ENCODE peak calls at places on chromosome 11, in five cellular contexts. W is fibroblast of gingiva, D is Ammon's horn, M is ELF-1, E is NCI-H1417. P is an unnamed sample.

GRCh38 chr11:64092761-64093136 is 57.0 kb downstream of the FLRT1 start:
- DNase-seq in W (no peak), D (no peak), M (peak), E (no peak), P (no peak)

GRCh38 chr11:33835143-33835878 is 56.6 kb downstream of the LMO2 start:
- DNase-seq in W (peak), D (peak), M (peak), E (no peak), P (no peak)

GRCh38 chr11:48056325-48057183 is 76.2 kb downstream of the PTPRJ start:
- DNase-seq in W (no peak), D (no peak), M (no peak), E (no peak), P (no peak)

GRCh38 chr11:86608251-86608799 is 64.1 kb downstream of the ME3 start:
- DNase-seq in W (peak), D (peak), M (peak), E (peak), P (no peak)

GRCh38 chr11:73227571-73228211 is 9.6 kb downstream of the P2RY2 start:
- DNase-seq in W (no peak), D (no peak), M (peak), E (no peak), P (peak)

GRCh38 chr11:68994161-68994890 is 13.5 kb upstream of the MRGPRD start:
- DNase-seq in W (no peak), D (no peak), M (no peak), E (no peak), P (peak)

GRCh38 chr11:61888590-61888989 is 2.8 kb downstream of the FADS3 start:
- DNase-seq in W (no peak), D (no peak), M (no peak), E (no peak), P (no peak)

GRCh38 chr11:1529774-1530173 is 42.3 kb downstream of the DUSP8 start:
- DNase-seq in W (no peak), D (no peak), M (no peak), E (no peak), P (no peak)

GRCh38 chr11:78542007-78542406 is 32.7 kb downstream of the NARS2 start:
- DNase-seq in W (peak), D (no peak), M (no peak), E (no peak), P (no peak)